ENCODE peak calls at places on chromosomes 7 and 10, in four cellular contexts. K, E, N and X are unnamed samples.

GRCh38 chr7:103704701-103705100 is 258.7 kb upstream of the SLC26A5 start:
- DNase-seq in K (no peak), E (no peak), N (no peak), X (no peak)

GRCh38 chr7:37921340-37921805 is 933 bp downstream of the EPDR1 start:
- DNase-seq in K (peak), E (no peak), N (no peak), X (peak)

GRCh38 chr7:149005427-149006344 is 22.6 kb downstream of the PDIA4 start:
- DNase-seq in K (peak), E (peak), N (peak), X (peak)

GRCh38 chr10:66586073-66586472 is 339.8 kb upstream of the LRRTM3 start:
- DNase-seq in K (no peak), E (no peak), N (no peak), X (no peak)

GRCh38 chr7:87318741-87319140 is 26.7 kb upstream of the CROT start:
- DNase-seq in K (peak), E (no peak), N (no peak), X (no peak)

GRCh38 chr7:79452032-79452494 is 1.4 kb downstream of the MAGI2 start:
- DNase-seq in K (peak), E (no peak), N (peak), X (peak)

GRCh38 chr7:68841004-68841403 is 757.3 kb upstream of the AUTS2 start:
- DNase-seq in K (no peak), E (no peak), N (no peak), X (no peak)

GRCh38 chr7:41403291-41403690 is 299.6 kb downstream of the INHBA start:
- DNase-seq in K (no peak), E (no peak), N (no peak), X (no peak)

GRCh38 chr10:102375867-102376266 is 19.6 kb upstream of the NFKB2 start:
- DNase-seq in K (no peak), E (no peak), N (no peak), X (no peak)

GRCh38 chr10:70169661-70170364 is 501 bp downstream of the SAR1A start:
- DNase-seq in K (no peak), E (no peak), N (no peak), X (no peak)

GRCh38 chr10:101783736-101784118 is 481 bp upstream of the NPM3 start:
- DNase-seq in K (no peak), E (no peak), N (no peak), X (no peak)

GRCh38 chr7:56250135-56250534 is 133.9 kb upstream of the NUPR2 start:
- DNase-seq in K (no peak), E (no peak), N (no peak), X (no peak)

GRCh38 chr10:100009283-100009792 is 409 bp downstream of the DNMBP start:
- DNase-seq in K (peak), E (peak), N (peak), X (peak)

GRCh38 chr7:54933610-54934009 is 85.2 kb upstream of the EGFR start:
- DNase-seq in K (no peak), E (no peak), N (no peak), X (no peak)

GRCh38 chr7:883029-884021 is 7.0 kb downstream of the GET4 start:
- DNase-seq in K (no peak), E (no peak), N (no peak), X (peak)

GRCh38 chr10:131841669-131842139 is 59.1 kb upstream of the PPP2R2D start:
- DNase-seq in K (no peak), E (no peak), N (peak), X (no peak)

GRCh38 chr10:86403183-86403797 is 36.7 kb upstream of the GRID1 start:
- DNase-seq in K (no peak), E (no peak), N (no peak), X (no peak)